ENCODE peak calls at places on chromosomes 6 and 20, in five cellular contexts. K is K562, J is adipocyte, X is A549, Z is neural progenitor cell. G is an unnamed sample.

GRCh38 chr6:97189767-97190166 is 93.2 kb downstream of the MMS22L start:
- DNase-seq in Z (no peak), J (peak), X (no peak), K (no peak), G (no peak)

GRCh38 chr6:165439928-165440554 is 130.6 kb upstream of the C6orf118 start:
- DNase-seq in X (peak), K (no peak), Z (peak), J (peak), G (peak)

GRCh38 chr6:19860235-19860877 is 23.2 kb downstream of the ID4 start:
- DNase-seq in K (no peak), X (no peak), Z (no peak), J (no peak), G (no peak)

GRCh38 chr6:35553309-35553708 is 40.6 kb upstream of the TULP1 start:
- DNase-seq in Z (no peak), X (no peak), J (no peak), K (no peak), G (no peak)

GRCh38 chr6:2563635-2564034 is 187.1 kb downstream of the MYLK4 start:
- DNase-seq in K (no peak), J (no peak), Z (no peak), X (no peak), G (no peak)

GRCh38 chr6:131914967-131915751 is 36.0 kb downstream of the CCN2 start:
- DNase-seq in K (peak), Z (peak), X (peak), J (peak), G (no peak)

GRCh38 chr20:61252601-61253263 is 671 bp downstream of the CDH4 start:
- DNase-seq in J (peak), K (no peak), X (peak), Z (peak), G (no peak)

GRCh38 chr6:166010585-166010984 is 157.1 kb downstream of the TBXT start:
- DNase-seq in K (no peak), J (no peak), X (no peak), Z (no peak), G (no peak)

GRCh38 chr6:13641315-13641714 is 26.2 kb downstream of the NOL7 start:
- DNase-seq in J (peak), Z (no peak), X (no peak), K (no peak), G (no peak)

GRCh38 chr6:165119231-165120020 is 190.0 kb downstream of the C6orf118 start:
- DNase-seq in J (no peak), Z (peak), X (no peak), K (no peak), G (no peak)

GRCh38 chr6:114390176-114390575 is 47.4 kb upstream of the HS3ST5 start:
- DNase-seq in X (no peak), J (peak), K (no peak), Z (peak), G (no peak)

GRCh38 chr6:169249057-169249456 is 4.6 kb downstream of the THBS2 start:
- DNase-seq in K (no peak), J (no peak), Z (no peak), X (no peak), G (no peak)

GRCh38 chr6:161373905-161374451 is 100.1 kb upstream of the AGPAT4 start:
- DNase-seq in Z (peak), X (peak), K (peak), J (peak), G (no peak)

GRCh38 chr20:10857362-10858070 is 183.7 kb upstream of the JAG1 start:
- DNase-seq in K (no peak), X (peak), Z (no peak), J (peak), G (peak)

GRCh38 chr6:111711476-111711875 is 105.8 kb upstream of the TRAF3IP2 start:
- DNase-seq in X (no peak), J (no peak), K (no peak), Z (peak), G (no peak)

GRCh38 chr6:143034689-143035334 is 25.9 kb upstream of the AIG1 start:
- DNase-seq in K (no peak), J (no peak), Z (no peak), X (no peak), G (no peak)

GRCh38 chr6:18280084-18280483 is 15.8 kb upstream of the DEK start:
- DNase-seq in X (no peak), K (no peak), Z (peak), J (peak), G (no peak)

GRCh38 chr6:126066068-126067048 is 80.0 kb downstream of the TRMT11 start:
- DNase-seq in X (no peak), K (peak), J (no peak), Z (no peak), G (no peak)

GRCh38 chr6:112503210-112503609 is 156.1 kb downstream of the RFPL4B start:
- DNase-seq in K (no peak), J (no peak), X (no peak), Z (peak), G (no peak)

GRCh38 chr6:146892613-146893401 is 294.0 kb downstream of the ADGB start:
- DNase-seq in X (no peak), Z (no peak), J (peak), K (no peak), G (no peak)

GRCh38 chr6:38021571-38021970 is 202.0 kb downstream of the ZFAND3 start:
- DNase-seq in Z (no peak), J (no peak), K (no peak), X (no peak), G (no peak)

GRCh38 chr6:169881976-169882375 is 130.6 kb downstream of the ERMARD start:
- DNase-seq in Z (no peak), K (no peak), X (no peak), J (no peak), G (no peak)

GRCh38 chr20:11995750-11996567 is 78.3 kb downstream of the BTBD3 start:
- DNase-seq in K (no peak), Z (no peak), X (no peak), J (no peak), G (no peak)

GRCh38 chr20:63071541-63072181 is 64.9 kb upstream of the BHLHE23 start:
- DNase-seq in X (peak), Z (peak), J (peak), K (peak), G (no peak)

GRCh38 chr6:149060300-149060984 is 257.1 kb upstream of the TAB2 start:
- DNase-seq in Z (no peak), J (no peak), K (no peak), X (no peak), G (no peak)

GRCh38 chr20:46293084-46293483 is 15.2 kb downstream of the CDH22 start:
- DNase-seq in X (peak), J (peak), K (peak), Z (peak), G (no peak)

GRCh38 chr6:148497256-148497655 is 154.6 kb downstream of the SASH1 start:
- DNase-seq in K (no peak), J (no peak), Z (no peak), X (no peak), G (no peak)

GRCh38 chr6:52362443-52363221 is 681 bp downstream of the PAQR8 start:
- DNase-seq in Z (peak), J (peak), X (no peak), K (peak), G (no peak)

GRCh38 chr6:125356888-125357287 is 55.1 kb upstream of the HDDC2 start:
- DNase-seq in Z (no peak), X (no peak), J (no peak), K (no peak), G (no peak)

GRCh38 chr6:73733791-73734190 is 37.8 kb downstream of the CD109 start:
- DNase-seq in J (no peak), X (no peak), K (no peak), Z (no peak), G (no peak)

GRCh38 chr20:62625516-62625915 is 16.8 kb upstream of the SLCO4A1 start:
- DNase-seq in J (no peak), Z (no peak), K (no peak), X (no peak), G (no peak)

GRCh38 chr6:41759106-41759904 is 12.1 kb upstream of the PGC start:
- DNase-seq in Z (no peak), K (no peak), X (no peak), J (no peak), G (no peak)

GRCh38 chr6:120186080-120186479 is 836.5 kb upstream of the MAN1A1 start:
- DNase-seq in K (no peak), Z (no peak), J (no peak), X (no peak), G (no peak)

GRCh38 chr6:27161946-27162603 is 85.4 kb upstream of the PRSS16 start:
- DNase-seq in Z (peak), J (peak), X (peak), K (peak), G (no peak)

GRCh38 chr6:45215759-45216158 is 112.4 kb upstream of the RUNX2 start:
- DNase-seq in J (no peak), X (no peak), K (no peak), Z (no peak), G (no peak)

GRCh38 chr6:84976516-84977420 is 212.4 kb upstream of the TBX18 start:
- DNase-seq in J (no peak), K (no peak), Z (no peak), X (peak), G (no peak)

GRCh38 chr6:5135783-5136376 is 50.7 kb downstream of the PPP1R3G start:
- DNase-seq in J (peak), K (peak), Z (peak), X (peak), G (no peak)

GRCh38 chr6:144410059-144410458 is 124.9 kb downstream of the UTRN start:
- DNase-seq in J (no peak), X (no peak), Z (no peak), K (no peak), G (no peak)
- H3K4me3 ChIP-seq in J (no peak), X (no peak), Z (no peak), K (no peak), G (no peak)

GRCh38 chr20:32508775-32509119 is 76.4 kb downstream of the NOL4L start:
- DNase-seq in J (no peak), K (no peak), Z (no peak), X (no peak), G (no peak)
- H3K4me3 ChIP-seq in J (no peak), K (no peak), Z (no peak), X (no peak), G (no peak)

GRCh38 chr6:30481213-30481964 is 7.9 kb upstream of the HLA-E start:
- DNase-seq in X (no peak), Z (peak), K (no peak), J (no peak), G (no peak)

GRCh38 chr6:30485236-30485635 is 4.1 kb upstream of the HLA-E start:
- DNase-seq in X (no peak), Z (peak), J (no peak), K (no peak), G (no peak)

GRCh38 chr6:30483677-30484279 is 5.5 kb upstream of the HLA-E start:
- DNase-seq in K (peak), J (peak), X (peak), Z (peak), G (peak)

DNA sequence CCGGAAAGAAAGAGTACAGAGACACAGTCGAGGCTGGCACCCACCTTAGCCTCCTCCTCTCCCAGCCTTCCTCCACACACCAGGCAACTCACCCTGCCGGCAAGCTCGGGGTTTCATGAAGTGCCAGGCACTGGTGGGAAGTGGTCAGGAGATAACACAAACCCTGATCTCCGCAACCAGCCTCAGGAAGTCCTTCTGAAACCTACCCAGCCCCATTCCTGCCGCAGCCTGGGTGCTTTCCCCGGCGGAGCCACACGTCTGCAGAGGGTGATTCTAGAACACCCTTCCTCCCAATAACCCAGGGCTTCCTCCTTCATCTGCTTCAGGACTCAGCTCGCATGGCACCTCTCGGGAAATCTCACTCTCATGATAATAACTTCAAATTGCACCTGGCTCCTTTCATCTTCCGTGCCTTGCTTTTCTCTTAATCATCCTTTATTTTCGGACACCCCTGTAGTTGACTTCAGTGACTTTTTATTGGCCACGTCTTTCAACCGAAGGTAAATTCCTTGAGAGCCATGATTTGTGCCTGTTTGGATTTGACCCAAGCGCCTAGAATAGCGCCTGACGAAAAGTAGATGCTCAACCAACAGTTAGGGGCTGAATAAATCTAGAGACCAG is 8.7 kb upstream of the HLA-E start:
- DNase-seq in X (no peak), J (no peak), K (no peak), Z (no peak), G (no peak)
- H3K4me3 ChIP-seq in X (peak), J (no peak), K (no peak), Z (peak), G (no peak)

GRCh38 chr20:57476073-57476526 is 48.8 kb downstream of the CTCFL start:
- DNase-seq in K (no peak), Z (no peak), X (no peak), J (no peak), G (no peak)
- H3K4me3 ChIP-seq in K (no peak), Z (no peak), X (no peak), J (no peak), G (no peak)

GRCh38 chr20:50464026-50464724 is 46.0 kb upstream of the PTPN1 start:
- DNase-seq in K (peak), Z (peak), X (peak), J (peak), G (no peak)
- H3K4me3 ChIP-seq in K (no peak), Z (no peak), X (no peak), J (peak), G (peak)

GRCh38 chr20:33793011-33793931 is 17.9 kb upstream of the CHMP4B start:
- DNase-seq in J (no peak), X (no peak), Z (no peak), K (no peak), G (no peak)
- H3K4me3 ChIP-seq in J (no peak), X (no peak), Z (no peak), K (no peak), G (no peak)